ENCODE peak calls at places on chromosomes 3 and 15, in ten cellular contexts. N is IMR-90, Z is ovary, V is body of pancreas, K is sigmoid colon, Y is stomach, D is right lobe of liver, O is tibial nerve, R is breast epithelium, L is esophagus muscularis mucosa. Q is an unnamed sample. For H3K27me3, the result is how much of the 10 kb centered on the place peaks cover.

GRCh38 chr3:114632757-114633424 is 339.1 kb downstream of the TIGIT start:
- DNase-seq in L (no peak), Z (no peak), R (no peak), K (no peak), O (no peak), V (no peak), D (no peak), Y (no peak), N (no peak), Q (no peak)

GRCh38 chr3:72270072-72270611 is 485.2 kb upstream of the PROK2 start:
- DNase-seq in R (peak), D (peak), L (peak), Z (peak), Y (peak), K (peak), O (peak), N (peak), V (peak), Q (peak)

GRCh38 chr3:156612906-156613305 is 58.0 kb upstream of the SSR3 start:
- DNase-seq in R (no peak), K (no peak), N (no peak), O (no peak), V (no peak), L (no peak), Z (no peak), Y (no peak), D (no peak), Q (no peak)

GRCh38 chr3:21942328-21942727 is 191.3 kb upstream of the ZNF385D start:
- DNase-seq in Z (no peak), L (no peak), Y (no peak), K (no peak), R (no peak), O (no peak), N (peak), V (no peak), D (no peak), Q (peak)

GRCh38 chr15:41969851-41970431 is 2.4 kb downstream of the EHD4 start:
- DNase-seq in K (no peak), Z (no peak), O (no peak), V (no peak), D (peak), R (peak), N (no peak), L (no peak), Y (peak), Q (no peak)

GRCh38 chr3:134376385-134376765 is 2.1 kb upstream of the AMOTL2 start:
- DNase-seq in D (peak), Y (no peak), Z (no peak), R (no peak), N (no peak), L (no peak), O (no peak), V (no peak), K (peak), Q (no peak)

GRCh38 chr15:57306944-57307411 is 69.3 kb upstream of the CGNL1 start:
- DNase-seq in D (no peak), N (no peak), K (peak), Z (peak), V (no peak), O (no peak), L (no peak), Y (no peak), R (no peak), Q (peak)

GRCh38 chr3:184343200-184343876 is 5.9 kb downstream of the FAM131A start:
- DNase-seq in R (no peak), Z (no peak), D (no peak), N (peak), L (no peak), V (no peak), K (no peak), Y (no peak), O (no peak), Q (no peak)

GRCh38 chr15:95857124-95857757 is 473.3 kb upstream of the NR2F2 start:
- DNase-seq in Z (no peak), R (no peak), Y (no peak), K (no peak), O (no peak), V (no peak), D (no peak), L (no peak), N (peak), Q (no peak)

GRCh38 chr3:13069495-13069894 is 3.7 kb downstream of the IQSEC1 start:
- DNase-seq in K (no peak), V (peak), O (no peak), L (no peak), Z (no peak), D (no peak), N (no peak), Y (no peak), R (no peak), Q (no peak)

GRCh38 chr3:174863488-174863887 is 4.4 kb downstream of the NAALADL2 start:
- DNase-seq in V (no peak), K (no peak), R (peak), N (peak), Y (no peak), Z (no peak), O (no peak), D (no peak), L (no peak), Q (no peak)

GRCh38 chr3:127672429-127673190 is at the start of gene ABTB1:
- DNase-seq in K (peak), N (peak), V (peak), Y (peak), D (peak), Z (peak), O (peak), R (peak), L (peak), Q (peak)
- TF ChIP-seq POLR2A in K (no peak), N (peak), V (peak), Y (no peak), D (peak), Z (peak), O (peak), R (peak), L (peak), Q (peak)

GRCh38 chr15:79431636-79432344 is at the start of gene MINAR1:
- DNase-seq in D (no peak), R (no peak), L (peak), Y (no peak), K (no peak), N (peak), Z (no peak), O (no peak), V (peak), Q (no peak)

GRCh38 chr15:79434361-79434760 is 2.2 kb downstream of the MINAR1 start:
- DNase-seq in R (no peak), Z (no peak), L (peak), N (no peak), O (no peak), V (no peak), D (no peak), K (no peak), Y (no peak), Q (no peak)

GRCh38 chr15:79430901-79431635 is 1.1 kb upstream of the MINAR1 start:
- DNase-seq in O (no peak), Y (no peak), N (no peak), Z (no peak), K (no peak), L (peak), V (no peak), R (no peak), D (no peak), Q (no peak)

GRCh38 chr15:79432345-79433311 is 492 bp downstream of the MINAR1 start:
- DNase-seq in N (no peak), R (no peak), L (peak), Y (no peak), O (no peak), Z (no peak), D (no peak), V (peak), K (no peak), Q (no peak)

DNA sequence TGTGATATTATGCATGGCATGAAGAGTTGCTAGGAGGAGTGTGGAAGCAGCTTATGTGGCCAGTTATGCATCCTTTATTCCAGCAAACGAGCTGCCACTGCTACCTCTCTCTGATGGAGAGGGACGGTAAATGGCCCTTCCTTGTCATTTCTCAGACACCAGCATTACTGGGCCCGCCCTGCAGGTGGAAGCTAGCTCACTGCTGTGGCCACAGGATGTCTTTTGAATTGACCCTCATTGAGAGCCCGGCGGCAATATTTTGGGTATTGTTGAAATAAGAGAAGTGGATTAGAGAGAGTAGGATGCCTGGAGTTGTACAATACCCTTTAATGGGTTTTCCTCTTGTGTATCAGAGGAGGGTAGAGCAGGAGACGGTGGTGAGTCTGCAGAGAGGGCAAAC is 1.5 kb downstream of the MINAR1 start:
- DNase-seq in K (no peak), V (no peak), R (no peak), Y (no peak), Z (no peak), L (peak), O (no peak), N (no peak), D (no peak), Q (no peak)
- H3K27me3 ChIP-seq in K (under half), V (under half), R (under half), Y (under half), Z (under half), L (under half), O (half or more), N (under half), D (under half), Q (under half)

GRCh38 chr15:59399465-59400102 is 26.9 kb upstream of the MYO1E start:
- DNase-seq in D (no peak), Z (no peak), V (peak), R (no peak), N (no peak), K (no peak), L (no peak), Y (no peak), O (peak), Q (peak)
- TF ChIP-seq POLR2A in D (no peak), Z (no peak), V (no peak), R (no peak), N (no peak), K (no peak), L (no peak), Y (no peak), O (no peak), Q (no peak)

DNA sequence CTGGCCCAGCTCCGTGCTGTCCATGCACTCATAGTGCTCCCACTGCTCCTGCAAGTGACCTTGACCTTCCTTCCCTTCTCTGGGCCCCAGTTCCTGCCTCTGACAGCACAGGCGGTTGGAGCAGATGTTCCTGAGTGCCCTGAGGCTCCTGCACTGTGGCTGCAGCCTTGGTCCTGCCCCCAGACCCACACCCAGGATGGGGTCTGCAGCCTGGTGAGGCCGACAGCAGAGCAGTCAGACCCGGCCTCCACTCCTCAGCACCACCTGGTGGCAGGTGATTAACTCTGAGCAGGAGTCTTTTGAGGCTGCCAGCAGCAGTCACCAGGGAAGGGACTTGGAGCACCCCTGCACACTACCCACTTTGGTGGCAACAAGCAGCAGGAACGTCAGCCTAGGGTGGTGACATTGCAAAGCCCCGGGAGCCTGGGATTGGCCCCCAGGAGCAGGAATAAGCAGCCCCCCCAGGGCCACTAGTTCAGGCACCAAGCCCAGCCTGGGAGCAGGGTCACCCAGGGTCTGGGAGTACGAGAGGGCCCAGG is 64.6 kb downstream of the CYP11A1 start:
- DNase-seq in N (no peak), Z (peak), K (peak), V (peak), Y (peak), D (no peak), L (no peak), O (no peak), R (no peak), Q (peak)
- H3K27me3 ChIP-seq in N (half or more), Z (under half), K (under half), V (under half), Y (under half), D (under half), L (under half), O (under half), R (under half), Q (under half)

GRCh38 chr3:112128843-112129727 is 4.0 kb downstream of the GCSAM start:
- DNase-seq in O (no peak), K (no peak), V (no peak), R (no peak), Z (no peak), N (peak), L (no peak), Y (no peak), D (no peak), Q (no peak)
- TF ChIP-seq POLR2A in O (no peak), K (no peak), V (no peak), R (no peak), Z (no peak), N (no peak), L (no peak), Y (no peak), D (no peak), Q (no peak)

GRCh38 chr3:112676659-112677234 is 35.8 kb upstream of the CCDC80 start:
- DNase-seq in K (peak), D (no peak), V (peak), Z (peak), O (peak), L (no peak), Y (peak), R (no peak), N (peak), Q (peak)
- H3K27me3 ChIP-seq in K (under half), D (under half), V (under half), Z (under half), O (under half), L (under half), Y (under half), R (under half), N (under half), Q (under half)

GRCh38 chr15:80151148-80151547 is 1.7 kb upstream of the FAH start:
- DNase-seq in K (no peak), V (no peak), R (no peak), L (no peak), Y (no peak), Z (no peak), D (peak), O (no peak), N (no peak), Q (no peak)

GRCh38 chr15:80152896-80153876 is at the start of gene FAH:
- DNase-seq in L (no peak), V (peak), O (no peak), D (no peak), K (no peak), Y (no peak), N (peak), R (no peak), Z (no peak), Q (no peak)

GRCh38 chr15:80153900-80154299 is 1.1 kb downstream of the FAH start:
- DNase-seq in R (no peak), K (no peak), N (peak), D (no peak), Z (no peak), V (no peak), O (no peak), Y (no peak), L (no peak), Q (no peak)

GRCh38 chr15:80151576-80151975 is 1.2 kb upstream of the FAH start:
- DNase-seq in R (no peak), D (no peak), K (no peak), N (no peak), Y (no peak), L (no peak), O (no peak), Z (no peak), V (no peak), Q (no peak)

DNA sequence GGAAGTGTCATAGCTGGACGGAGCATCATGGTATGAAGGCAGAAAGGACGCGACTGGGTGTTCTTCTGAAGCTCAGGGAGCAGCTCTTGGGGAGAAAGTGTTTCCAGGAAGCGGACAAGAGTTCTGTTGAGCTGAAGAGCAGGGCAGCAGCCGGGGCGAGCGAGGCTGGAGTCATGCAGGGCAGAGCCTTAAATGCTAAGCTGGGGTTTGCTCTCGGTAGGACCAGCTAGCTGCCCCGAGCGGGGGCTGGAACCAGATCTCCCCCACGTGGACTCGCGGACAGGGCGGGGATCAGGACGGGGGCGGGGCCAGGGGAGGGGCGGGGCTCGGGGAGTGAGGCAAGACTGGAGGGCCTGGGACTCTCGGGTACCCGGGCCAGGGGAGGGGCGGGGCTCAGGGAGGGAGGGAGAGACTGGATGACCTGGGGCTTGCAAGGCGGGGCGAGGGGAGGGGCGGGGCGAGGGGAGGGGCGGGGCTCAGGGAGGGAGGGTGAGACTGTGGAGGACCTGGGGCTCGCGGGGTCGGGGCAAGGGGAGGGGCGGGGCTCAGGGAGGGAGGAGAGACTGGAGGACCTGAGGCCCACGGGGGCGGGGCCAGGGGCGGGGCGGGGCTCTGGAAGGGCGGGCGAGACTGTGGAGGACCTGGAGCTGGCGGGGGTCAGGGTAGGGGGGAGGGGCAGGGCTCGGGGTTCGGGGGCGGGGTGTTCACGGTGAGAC is 461 bp upstream of the FAH start:
- DNase-seq in D (peak), N (peak), R (peak), L (peak), V (peak), K (peak), Z (peak), Y (peak), O (peak), Q (peak)
- TF ChIP-seq POLR2A in D (peak), N (no peak), R (no peak), L (no peak), V (no peak), K (no peak), Z (no peak), Y (no peak), O (peak), Q (no peak)

GRCh38 chr3:52134761-52135160 is 19.5 kb downstream of the POC1A start:
- DNase-seq in V (no peak), Z (no peak), O (no peak), L (no peak), K (no peak), D (no peak), R (no peak), N (no peak), Y (no peak), Q (no peak)

GRCh38 chr3:52136513-52136912 is 17.7 kb downstream of the POC1A start:
- DNase-seq in Z (no peak), O (peak), L (no peak), D (no peak), V (no peak), Y (peak), K (no peak), R (peak), N (no peak), Q (no peak)

GRCh38 chr3:52130966-52131637 is 23.1 kb downstream of the POC1A start:
- DNase-seq in K (no peak), R (no peak), V (no peak), N (no peak), D (no peak), O (no peak), Y (no peak), L (no peak), Z (no peak), Q (no peak)

GRCh38 chr3:52135332-52135731 is 18.9 kb downstream of the POC1A start:
- DNase-seq in R (no peak), L (no peak), Y (no peak), Z (no peak), O (no peak), D (no peak), V (no peak), K (no peak), N (no peak), Q (no peak)

GRCh38 chr3:52132930-52133329 is 21.3 kb downstream of the POC1A start:
- DNase-seq in D (no peak), Y (no peak), V (no peak), O (no peak), L (no peak), K (no peak), N (no peak), Z (no peak), R (no peak), Q (no peak)
- H3K27me3 ChIP-seq in D (under half), Y (under half), V (under half), O (under half), L (under half), K (under half), N (under half), Z (under half), R (under half), Q (under half)

Q was measured in heart left ventricle.